ENCODE peak calls at places on chromosome 1, in ten cellular contexts. J is upper lobe of right lung; R is IMR-90; G is mesenchymal stem cell; W is H9; Y is HL-60; E is psoas muscle; K is heart left ventricle; M is colonic mucosa; I is CD8-positive, alpha-beta T cell. V is an unnamed sample.

GRCh38 chr1:201614262-201615015 is 75.5 kb downstream of the NAV1 start:
- DNase-seq in J (peak; percentile 69), R (peak; percentile 33), G (peak; percentile 70), W (peak; percentile 88), Y (no peak), E (peak; percentile 66), K (peak; percentile 67), M (no peak), I (no peak), V (no peak)

GRCh38 chr1:214403431-214403830 is 122.5 kb downstream of the SMYD2 start:
- DNase-seq in J (no peak), R (peak; percentile 31), G (peak; percentile 64), W (no peak), Y (no peak), E (no peak), K (no peak), M (no peak), I (no peak), V (no peak)

GRCh38 chr1:207619833-207620572 is 24.9 kb upstream of the CR1L start:
- DNase-seq in J (no peak), R (peak; percentile 51), G (peak; percentile 58), W (no peak), Y (peak; percentile 38), E (no peak), K (no peak), M (no peak), I (no peak), V (no peak)

GRCh38 chr1:160261526-160261877 is 847 bp downstream of the DCAF8 start:
- DNase-seq in J (no peak), R (peak; percentile 91), G (peak; percentile 97), W (no peak), Y (peak; percentile 30), E (no peak), K (no peak), M (peak; percentile 66), I (peak; percentile 41), V (no peak)

GRCh38 chr1:153447498-153448170 is 12.8 kb downstream of the S100A7 start:
- DNase-seq in J (no peak), R (peak; percentile 83), G (peak; percentile 74), W (no peak), Y (no peak), E (no peak), K (no peak), M (no peak), I (no peak), V (no peak)

GRCh38 chr1:241081473-241081872 is 275.5 kb downstream of the RGS7 start:
- DNase-seq in J (no peak), R (no peak), G (peak; percentile 3), W (no peak), Y (no peak), E (no peak), K (no peak), M (no peak), I (no peak), V (no peak)

GRCh38 chr1:15757575-15758401 is 807 bp upstream of the FBLIM1 start:
- DNase-seq in J (no peak), R (peak; percentile 12), G (peak; percentile 73), W (peak; percentile 70), Y (no peak), E (no peak), K (peak; percentile 52), M (peak; percentile 69), I (no peak), V (no peak)

GRCh38 chr1:183155939-183156338 is 30.1 kb upstream of the LAMC2 start:
- DNase-seq in J (no peak), R (peak; percentile 70), G (no peak), W (no peak), Y (no peak), E (no peak), K (no peak), M (no peak), I (no peak), V (no peak)

GRCh38 chr1:201737350-201738060 is 91.5 kb upstream of the IPO9 start:
- DNase-seq in J (no peak), R (peak; percentile 92), G (peak; percentile 94), W (no peak), Y (no peak), E (peak; percentile 82), K (peak; percentile 89), M (no peak), I (no peak), V (peak; percentile 89)

GRCh38 chr1:224357626-224358124 is 996 bp downstream of the CNIH4 start:
- DNase-seq in J (no peak), R (peak; percentile 56), G (peak; percentile 78), W (no peak), Y (peak; percentile 89), E (no peak), K (no peak), M (no peak), I (no peak), V (no peak)

GRCh38 chr1:167904641-167905040 is 9.3 kb downstream of the ADCY10 start:
- DNase-seq in J (no peak), R (peak; percentile 93), G (peak; percentile 90), W (no peak), Y (no peak), E (no peak), K (no peak), M (no peak), I (no peak), V (no peak)

GRCh38 chr1:9903801-9904527 is 6.1 kb downstream of the CTNNBIP1 start:
- DNase-seq in J (peak; percentile 6), R (no peak), G (no peak), W (no peak), Y (no peak), E (no peak), K (no peak), M (no peak), I (no peak), V (no peak)

GRCh38 chr1:50774759-50775351 is 185.2 kb downstream of the FAF1 start:
- DNase-seq in J (no peak), R (peak; percentile 74), G (peak; percentile 67), W (no peak), Y (peak; percentile 18), E (no peak), K (no peak), M (no peak), I (no peak), V (no peak)

GRCh38 chr1:111198836-111199235 is 1.6 kb downstream of the DENND2D start:
- DNase-seq in J (no peak), R (no peak), G (no peak), W (no peak), Y (no peak), E (no peak), K (no peak), M (no peak), I (no peak), V (no peak)

GRCh38 chr1:93878501-93878888 is 511 bp downstream of the DNTTIP2 start:
- DNase-seq in J (peak; percentile 75), R (peak; percentile 24), G (peak; percentile 61), W (no peak), Y (peak; percentile 48), E (peak; percentile 82), K (peak; percentile 50), M (peak; percentile 66), I (peak; percentile 47), V (no peak)

GRCh38 chr1:229704157-229704556 is 78.1 kb downstream of the URB2 start:
- DNase-seq in J (no peak), R (no peak), G (no peak), W (no peak), Y (no peak), E (no peak), K (no peak), M (no peak), I (no peak), V (no peak)

GRCh38 chr1:238252033-238252802 is 361.5 kb upstream of the ZP4 start:
- DNase-seq in J (no peak), R (peak; percentile 33), G (peak; percentile 47), W (peak; percentile 86), Y (peak; percentile 34), E (peak; percentile 51), K (peak; percentile 40), M (peak; percentile 43), I (no peak), V (peak; percentile 10)

GRCh38 chr1:7405844-7406500 is 365.1 kb upstream of the VAMP3 start:
- DNase-seq in J (peak; percentile 33), R (no peak), G (no peak), W (peak; percentile 15), Y (no peak), E (no peak), K (no peak), M (no peak), I (no peak), V (no peak)

GRCh38 chr1:177891809-177892208 is 78.0 kb downstream of the SEC16B start:
- DNase-seq in J (no peak), R (no peak), G (no peak), W (no peak), Y (no peak), E (no peak), K (no peak), M (no peak), I (no peak), V (no peak)
- H3K27ac ChIP-seq in J (no peak overlapping the region), R (no peak overlapping the region), G (no peak overlapping the region), W (no peak overlapping the region), Y (no peak overlapping the region), E (no peak overlapping the region), K (no peak overlapping the region), M (no peak overlapping the region), I (no peak overlapping the region), V (no peak overlapping the region)

DNA sequence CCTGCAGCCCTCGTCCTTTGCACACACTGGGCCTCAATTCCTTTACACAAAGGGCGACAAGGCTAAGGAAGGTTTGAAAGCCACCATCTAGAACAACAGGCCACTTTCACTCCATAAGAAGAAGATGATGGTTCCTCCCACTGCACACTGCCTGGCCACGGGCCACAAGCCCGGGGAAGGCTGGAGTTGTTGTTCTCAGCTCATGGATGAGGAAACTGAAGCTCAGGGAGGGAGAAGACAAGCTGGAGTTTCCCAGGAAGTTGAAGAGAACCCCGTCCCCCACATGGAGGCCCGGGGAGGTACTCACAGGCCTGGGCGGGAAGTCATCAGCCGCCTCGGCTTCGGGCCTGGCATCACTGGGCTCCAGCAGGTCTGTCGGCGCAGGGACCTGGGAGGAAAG is 24.6 kb upstream of the DDOST start:
- DNase-seq in J (no peak), R (no peak), G (no peak), W (no peak), Y (no peak), E (no peak), K (no peak), M (no peak), I (no peak), V (no peak)
- H3K27ac ChIP-seq in J (peak overlapping the region; percentile 75), R (no peak overlapping the region), G (no peak overlapping the region), W (no peak overlapping the region), Y (no peak overlapping the region), E (peak overlapping the region; percentile 80), K (peak overlapping the region; percentile 90), M (no peak overlapping the region), I (no peak overlapping the region), V (no peak overlapping the region)

GRCh38 chr1:41743361-41743760 is 175.4 kb downstream of the HIVEP3 start:
- DNase-seq in J (no peak), R (peak; percentile 88), G (no peak), W (no peak), Y (no peak), E (no peak), K (no peak), M (no peak), I (no peak), V (no peak)
- H3K27ac ChIP-seq in J (no peak overlapping the region), R (no peak overlapping the region), G (no peak overlapping the region), W (no peak overlapping the region), Y (no peak overlapping the region), E (no peak overlapping the region), K (no peak overlapping the region), M (no peak overlapping the region), I (no peak overlapping the region), V (no peak overlapping the region)

DNA sequence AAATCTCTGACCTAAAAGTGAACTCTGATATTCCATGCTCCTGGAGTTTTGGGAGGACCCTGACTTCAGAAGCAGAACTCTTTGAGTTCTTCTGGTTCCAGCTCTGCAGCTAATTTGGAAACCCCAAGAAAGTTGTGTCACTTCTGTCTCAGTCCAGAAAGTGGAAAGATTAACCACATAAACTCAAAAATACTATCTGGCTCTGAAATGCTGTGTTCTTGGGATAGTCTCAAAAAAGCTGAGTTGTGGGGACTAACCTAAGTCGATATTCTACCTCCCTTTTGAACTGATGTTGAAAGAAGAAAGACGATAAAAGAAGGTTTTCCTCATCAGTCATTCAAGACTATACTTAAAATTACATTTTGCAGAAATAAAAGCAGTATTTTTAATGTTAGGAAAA is 59.8 kb downstream of the ITPKB start:
- DNase-seq in J (no peak), R (no peak), G (no peak), W (no peak), Y (no peak), E (no peak), K (no peak), M (no peak), I (no peak), V (no peak)
- H3K27ac ChIP-seq in J (peak overlapping the region; percentile 85), R (no peak overlapping the region), G (no peak overlapping the region), W (no peak overlapping the region), Y (peak overlapping the region; percentile 80), E (peak overlapping the region; percentile 85), K (peak overlapping the region; percentile 97), M (peak overlapping the region; percentile 59), I (peak overlapping the region; percentile 69), V (peak overlapping the region; percentile 94)

V was measured in substantia nigra.